ENCODE peak calls at places on chromosomes 11 and 22, in five cellular contexts. S, U, X, V and A are unnamed samples.

GRCh38 chr22:17773606-17774205 is 563 bp downstream of the BID start:
- DNase-seq in S (no peak), U (peak; percentile 88), X (peak; percentile 20), V (peak; percentile 51), A (peak; percentile 40)

GRCh38 chr11:71568707-71569349 is 3.5 kb downstream of the KRTAP5-10 start:
- DNase-seq in S (no peak), U (no peak), X (peak; percentile 30), V (no peak), A (no peak)

GRCh38 chr22:34414467-34415440 is 494.5 kb upstream of the LARGE1 start:
- DNase-seq in S (no peak), U (peak; percentile 14), X (peak; percentile 8), V (no peak), A (peak; percentile 26)

GRCh38 chr11:107018274-107018901 is at the start of gene GUCY1A2:
- DNase-seq in S (no peak), U (no peak), X (no peak), V (no peak), A (peak; percentile 26)

GRCh38 chr11:45233804-45234170 is 52.4 kb downstream of the SYT13 start:
- DNase-seq in S (no peak), U (no peak), X (no peak), V (no peak), A (no peak)

GRCh38 chr22:28241637-28242290 is 322.7 kb upstream of the PITPNB start:
- DNase-seq in S (no peak), U (no peak), X (no peak), V (no peak), A (no peak)

GRCh38 chr22:44024288-44024908 is at the start of gene PARVB:
- DNase-seq in S (no peak), U (no peak), X (no peak), V (peak; percentile 15), A (peak; percentile 31)

GRCh38 chr11:134033696-134034491 is 35.0 kb upstream of the JAM3 start:
- DNase-seq in S (peak; percentile 64), U (peak; percentile 52), X (peak; percentile 81), V (peak; percentile 57), A (peak; percentile 63)

GRCh38 chr11:95931916-95932315 is 8.0 kb upstream of the MTMR2 start:
- DNase-seq in S (no peak), U (no peak), X (no peak), V (no peak), A (no peak)

GRCh38 chr11:41781441-41781840 is 322.0 kb upstream of the LRRC4C start:
- DNase-seq in S (no peak), U (no peak), X (no peak), V (no peak), A (no peak)

GRCh38 chr11:106263527-106263926 is 186.1 kb downstream of the AASDHPPT start:
- DNase-seq in S (no peak), U (no peak), X (no peak), V (no peak), A (no peak)

GRCh38 chr11:16136792-16137395 is 219.5 kb downstream of the SOX6 start:
- DNase-seq in S (no peak), U (no peak), X (no peak), V (no peak), A (no peak)

GRCh38 chr22:24407278-24407665 is 20.1 kb upstream of the ADORA2A start:
- DNase-seq in S (no peak), U (no peak), X (no peak), V (no peak), A (peak; percentile 45)

GRCh38 chr11:17403977-17404759 is 15.7 kb upstream of the KCNJ11 start:
- DNase-seq in S (no peak), U (no peak), X (peak; percentile 26), V (no peak), A (no peak)

GRCh38 chr11:86500500-86501170 is 125.9 kb downstream of the CCDC81 start:
- DNase-seq in S (no peak), U (peak; percentile 29), X (no peak), V (no peak), A (no peak)

GRCh38 chr11:130408901-130409300 is 19.5 kb downstream of the ADAMTS8 start:
- DNase-seq in S (no peak), U (no peak), X (no peak), V (no peak), A (no peak)

GRCh38 chr11:28833670-28834069 is 725.5 kb downstream of the METTL15 start:
- DNase-seq in S (no peak), U (no peak), X (peak; percentile 72), V (peak; percentile 53), A (no peak)

GRCh38 chr22:45709004-45709739 is 37.5 kb downstream of the ATXN10 start:
- DNase-seq in S (no peak), U (no peak), X (peak; percentile 85), V (no peak), A (no peak)

GRCh38 chr22:38298312-38299000 is 18.8 kb downstream of the CSNK1E start:
- DNase-seq in S (no peak), U (no peak), X (peak; percentile 99), V (peak; percentile 34), A (no peak)

GRCh38 chr11:3723014-3723708 is 52.0 kb upstream of the CHRNA10 start:
- DNase-seq in S (no peak), U (no peak), X (peak; percentile 99), V (no peak), A (no peak)

GRCh38 chr11:129960216-129961214 is 42.1 kb downstream of the PRDM10 start:
- DNase-seq in S (no peak), U (no peak), X (peak; percentile 96), V (peak; percentile 22), A (no peak)

GRCh38 chr11:112172362-112172994 is 2.8 kb upstream of the BCO2 start:
- DNase-seq in S (no peak), U (no peak), X (peak; percentile 77), V (no peak), A (no peak)

GRCh38 chr22:19361501-19362103 is 69.9 kb downstream of the HIRA start:
- DNase-seq in S (no peak), U (no peak), X (no peak), V (no peak), A (no peak)

GRCh38 chr11:73320786-73321325 is 12.8 kb downstream of the ARHGEF17 start:
- DNase-seq in S (no peak), U (no peak), X (peak; percentile 64), V (no peak), A (no peak)

GRCh38 chr22:19802881-19803735 is 42.5 kb downstream of the TBX1 start:
- DNase-seq in S (no peak), U (no peak), X (no peak), V (no peak), A (no peak)

GRCh38 chr22:23969071-23969470 is 2.4 kb downstream of the DDTL start:
- DNase-seq in S (no peak), U (no peak), X (no peak), V (no peak), A (no peak)

GRCh38 chr11:113395782-113396336 is 8.3 kb downstream of the ANKK1 start:
- DNase-seq in S (no peak), U (no peak), X (no peak), V (no peak), A (no peak)

GRCh38 chr22:33076368-33076767 is 18.2 kb upstream of the SYN3 start:
- DNase-seq in S (no peak), U (no peak), X (peak; percentile 11), V (no peak), A (peak; percentile 19)

GRCh38 chr11:120954381-120954780 is 69.5 kb upstream of the TBCEL start:
- DNase-seq in S (no peak), U (no peak), X (no peak), V (no peak), A (no peak)

GRCh38 chr11:11036185-11037161 is 178.6 kb upstream of the ZBED5 start:
- DNase-seq in S (no peak), U (peak; percentile 38), X (peak; percentile 70), V (peak; percentile 52), A (peak; percentile 46)

GRCh38 chr11:64880240-64881001 is 2.0 kb upstream of the EHD1 start:
- DNase-seq in S (no peak), U (no peak), X (no peak), V (no peak), A (no peak)

GRCh38 chr11:131079036-131079435 is 162.8 kb upstream of the SNX19 start:
- DNase-seq in S (no peak), U (no peak), X (peak; percentile 25), V (no peak), A (no peak)

GRCh38 chr11:7904910-7905309 is 26.2 kb downstream of the OR10A6 start:
- DNase-seq in S (no peak), U (no peak), X (peak; percentile 55), V (no peak), A (no peak)

DNA sequence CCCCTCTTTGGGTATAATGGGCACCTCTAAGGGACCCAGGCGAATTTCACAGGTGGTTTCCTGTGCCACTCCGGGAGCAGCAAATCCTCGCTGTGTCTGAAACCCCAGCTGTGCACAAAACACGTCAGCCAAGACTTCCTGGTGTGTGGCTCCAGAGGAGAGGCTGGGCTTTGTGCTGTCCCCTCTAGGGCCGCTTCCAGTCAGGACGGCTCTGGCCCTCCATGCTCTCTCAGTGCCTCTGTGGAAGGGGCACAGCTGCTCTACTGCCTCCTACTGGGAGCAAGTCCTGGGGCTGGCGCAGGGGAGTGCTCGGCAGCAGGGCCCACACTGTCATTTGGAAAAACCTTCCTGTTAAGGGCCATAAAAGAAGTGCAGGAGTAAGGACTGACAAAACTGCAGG is 23.7 kb upstream of the ARFGAP3 start:
- DNase-seq in S (no peak), U (no peak), X (no peak), V (no peak), A (no peak)
- TF ChIP-seq CTCF in S (no peak), U (peak; percentile 4), X (no peak), V (no peak), A (no peak)

GRCh38 chr22:22870577-22871398 is 16.8 kb upstream of the IGLL5 start:
- DNase-seq in S (no peak), U (peak; percentile 74), X (no peak), V (no peak), A (no peak)
- TF ChIP-seq CTCF in S (no peak), U (no peak), X (peak; percentile 10), V (no peak), A (peak; percentile 28)

DNA sequence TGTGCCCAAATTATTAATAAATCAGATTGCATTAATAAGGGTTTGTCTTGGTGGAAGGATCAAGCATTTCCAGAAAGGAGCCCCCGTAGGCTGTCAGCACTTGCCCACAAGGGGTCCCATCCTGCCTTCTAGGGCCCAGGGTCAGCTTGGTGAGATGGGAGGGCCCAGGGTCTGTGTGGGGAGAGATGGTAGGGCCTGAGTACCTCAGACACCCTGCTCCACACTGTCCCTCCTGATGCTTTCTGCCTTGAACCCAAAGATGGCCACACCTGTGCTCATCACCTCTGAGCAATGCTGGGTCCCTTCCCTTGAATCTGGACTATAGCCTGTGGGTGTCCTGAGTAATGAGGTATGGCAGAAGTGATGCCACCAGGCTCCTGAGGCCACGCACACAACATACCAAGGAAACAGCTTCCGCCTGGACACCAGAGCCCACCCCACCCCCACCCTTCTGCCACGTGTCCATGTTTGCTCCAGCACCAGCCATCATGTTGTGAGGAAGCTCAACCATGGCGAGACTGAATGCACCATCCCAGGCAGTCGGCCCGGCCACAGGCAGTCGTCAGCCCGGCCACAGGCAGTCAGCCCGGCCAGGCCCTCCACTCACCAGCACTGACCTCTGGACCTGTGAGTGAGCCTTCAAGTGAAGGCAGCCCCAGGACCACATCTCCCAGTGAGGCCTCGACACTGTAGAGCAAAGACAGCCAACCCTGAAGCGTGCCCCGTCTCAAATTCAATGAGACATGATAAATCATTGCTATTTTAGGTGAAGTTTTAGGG is 6.8 kb downstream of the BET1L start:
- DNase-seq in S (no peak), U (no peak), X (no peak), V (no peak), A (no peak)
- TF ChIP-seq CTCF in S (no peak), U (no peak), X (no peak), V (no peak), A (no peak)

GRCh38 chr11:128831781-128832497 is 35.2 kb downstream of the KCNJ1 start:
- DNase-seq in S (no peak), U (no peak), X (no peak), V (no peak), A (no peak)
- TF ChIP-seq CTCF in S (no peak), U (no peak), X (no peak), V (no peak), A (no peak)

GRCh38 chr11:2156416-2157182 is 4.4 kb downstream of the INS start:
- DNase-seq in S (peak; percentile 15), U (peak; percentile 79), X (peak; percentile 44), V (peak; percentile 87), A (peak; percentile 94)
- TF ChIP-seq CTCF in S (peak; percentile 47), U (peak; percentile 76), X (peak; percentile 70), V (peak; percentile 76), A (peak; percentile 93)